ENCODE peak calls at places on chromosomes 5 and 9, in nine cellular contexts. One of them, this sample, is unnamed.

GRCh38 chr5:55234171-55234700 is 828 bp upstream of the CCNO start:
- DNase-seq in glutamatergic neuron: peak; percentile 38
- DNase-seq in heart right ventricle: no peak
- DNase-seq in fibroblast of the aortic adventitia: peak; percentile 37
- DNase-seq in mesothelial cell of epicardium: no peak
- DNase-seq in dorsolateral prefrontal cortex: no peak
- DNase-seq in brain microvascular endothelial cell: peak; percentile 6
- DNase-seq in cardiac fibroblast: no peak
- DNase-seq in kidney: peak; percentile 82
- DNase-seq in this sample: peak; percentile 78

GRCh38 chr5:38468202-38468656 is 88.2 kb downstream of the LIFR start:
- DNase-seq in fibroblast of the aortic adventitia: peak; percentile 91
- DNase-seq in heart right ventricle: no peak
- DNase-seq in dorsolateral prefrontal cortex: no peak
- DNase-seq in glutamatergic neuron: no peak
- DNase-seq in mesothelial cell of epicardium: no peak
- DNase-seq in brain microvascular endothelial cell: peak; percentile 95
- DNase-seq in kidney: no peak
- DNase-seq in cardiac fibroblast: peak; percentile 85
- DNase-seq in this sample: no peak

GRCh38 chr5:1793301-1793740 is 6.3 kb downstream of the MRPL36 start:
- DNase-seq in kidney: no peak
- DNase-seq in heart right ventricle: no peak
- DNase-seq in cardiac fibroblast: peak; percentile 65
- DNase-seq in fibroblast of the aortic adventitia: peak; percentile 43
- DNase-seq in mesothelial cell of epicardium: no peak
- DNase-seq in dorsolateral prefrontal cortex: no peak
- DNase-seq in brain microvascular endothelial cell: peak; percentile 52
- DNase-seq in glutamatergic neuron: no peak
- DNase-seq in this sample: no peak

GRCh38 chr9:306907-307306 is 92.2 kb downstream of the DOCK8 start:
- DNase-seq in cardiac fibroblast: no peak
- DNase-seq in heart right ventricle: no peak
- DNase-seq in dorsolateral prefrontal cortex: no peak
- DNase-seq in brain microvascular endothelial cell: no peak
- DNase-seq in fibroblast of the aortic adventitia: no peak
- DNase-seq in kidney: no peak
- DNase-seq in mesothelial cell of epicardium: no peak
- DNase-seq in glutamatergic neuron: no peak
- DNase-seq in this sample: peak; percentile 43

GRCh38 chr5:116313366-116313765 is 228.5 kb downstream of the COMMD10 start:
- DNase-seq in heart right ventricle: no peak
- DNase-seq in kidney: no peak
- DNase-seq in cardiac fibroblast: no peak
- DNase-seq in glutamatergic neuron: no peak
- DNase-seq in mesothelial cell of epicardium: no peak
- DNase-seq in brain microvascular endothelial cell: no peak
- DNase-seq in fibroblast of the aortic adventitia: no peak
- DNase-seq in dorsolateral prefrontal cortex: no peak
- DNase-seq in this sample: no peak

GRCh38 chr5:82635561-82636288 is 357.6 kb upstream of the RPS23 start:
- DNase-seq in fibroblast of the aortic adventitia: peak; percentile 69
- DNase-seq in kidney: no peak
- DNase-seq in dorsolateral prefrontal cortex: no peak
- DNase-seq in glutamatergic neuron: no peak
- DNase-seq in brain microvascular endothelial cell: peak; percentile 93
- DNase-seq in heart right ventricle: no peak
- DNase-seq in cardiac fibroblast: no peak
- DNase-seq in mesothelial cell of epicardium: no peak
- DNase-seq in this sample: peak; percentile 32

GRCh38 chr5:158388018-158388417 is 529.1 kb upstream of the CLINT1 start:
- DNase-seq in fibroblast of the aortic adventitia: no peak
- DNase-seq in glutamatergic neuron: no peak
- DNase-seq in heart right ventricle: no peak
- DNase-seq in brain microvascular endothelial cell: no peak
- DNase-seq in cardiac fibroblast: no peak
- DNase-seq in mesothelial cell of epicardium: no peak
- DNase-seq in dorsolateral prefrontal cortex: no peak
- DNase-seq in kidney: no peak
- DNase-seq in this sample: no peak

GRCh38 chr5:16690243-16690839 is 73.5 kb upstream of the RETREG1 start:
- DNase-seq in fibroblast of the aortic adventitia: peak; percentile 58
- DNase-seq in dorsolateral prefrontal cortex: no peak
- DNase-seq in brain microvascular endothelial cell: peak; percentile 51
- DNase-seq in glutamatergic neuron: peak; percentile 47
- DNase-seq in kidney: no peak
- DNase-seq in mesothelial cell of epicardium: no peak
- DNase-seq in cardiac fibroblast: peak; percentile 63
- DNase-seq in heart right ventricle: no peak
- DNase-seq in this sample: peak; percentile 38

GRCh38 chr5:28313543-28314334 is 1275.4 kb upstream of the CDH9 start:
- DNase-seq in glutamatergic neuron: no peak
- DNase-seq in cardiac fibroblast: peak; percentile 20
- DNase-seq in mesothelial cell of epicardium: no peak
- DNase-seq in fibroblast of the aortic adventitia: no peak
- DNase-seq in brain microvascular endothelial cell: no peak
- DNase-seq in dorsolateral prefrontal cortex: no peak
- DNase-seq in kidney: no peak
- DNase-seq in heart right ventricle: no peak
- DNase-seq in this sample: no peak

GRCh38 chr5:141914154-141914743 is 9.4 kb upstream of the DELE1 start:
- DNase-seq in glutamatergic neuron: peak; percentile 69
- DNase-seq in dorsolateral prefrontal cortex: peak; percentile 65
- DNase-seq in mesothelial cell of epicardium: no peak
- DNase-seq in heart right ventricle: peak; percentile 45
- DNase-seq in brain microvascular endothelial cell: no peak
- DNase-seq in fibroblast of the aortic adventitia: no peak
- DNase-seq in kidney: peak; percentile 85
- DNase-seq in cardiac fibroblast: peak; percentile 11
- DNase-seq in this sample: peak; percentile 60
- TF ChIP-seq CTCF in glutamatergic neuron: no peak
- TF ChIP-seq CTCF in dorsolateral prefrontal cortex: peak; percentile 72
- TF ChIP-seq CTCF in mesothelial cell of epicardium: no peak
- TF ChIP-seq CTCF in heart right ventricle: peak; percentile 75
- TF ChIP-seq CTCF in brain microvascular endothelial cell: peak; percentile 46
- TF ChIP-seq CTCF in fibroblast of the aortic adventitia: peak; percentile 22
- TF ChIP-seq CTCF in kidney: peak; percentile 19
- TF ChIP-seq CTCF in cardiac fibroblast: peak; percentile 29
- TF ChIP-seq CTCF in this sample: no peak

DNA sequence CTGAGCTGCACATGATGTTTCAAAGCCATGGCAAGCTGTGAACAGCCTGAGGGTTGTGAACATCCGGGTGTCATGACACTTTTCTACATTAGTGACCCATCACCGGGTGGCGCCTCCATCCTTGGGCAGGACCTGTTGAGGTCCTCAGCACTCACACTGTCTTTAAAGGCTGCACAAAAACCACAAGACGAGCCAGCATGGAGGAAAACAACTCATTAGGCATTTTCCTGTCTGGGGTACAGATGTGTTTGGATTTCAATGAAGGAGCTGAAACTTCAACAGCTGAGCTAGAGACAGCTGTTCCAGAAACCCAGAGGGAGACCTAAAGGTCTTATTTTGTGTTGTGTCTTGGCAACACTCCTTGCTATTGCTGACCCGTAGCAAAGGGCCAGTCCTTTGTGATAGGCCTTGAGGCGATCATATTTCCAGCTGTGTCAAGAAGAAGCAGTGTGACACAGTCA is 151.9 kb upstream of the VLDLR start:
- DNase-seq in cardiac fibroblast: peak; percentile 45
- DNase-seq in fibroblast of the aortic adventitia: peak; percentile 51
- DNase-seq in kidney: no peak
- DNase-seq in glutamatergic neuron: peak; percentile 28
- DNase-seq in heart right ventricle: peak; percentile 23
- DNase-seq in brain microvascular endothelial cell: no peak
- DNase-seq in dorsolateral prefrontal cortex: no peak
- DNase-seq in mesothelial cell of epicardium: no peak
- DNase-seq in this sample: peak; percentile 27
- TF ChIP-seq CTCF in cardiac fibroblast: no peak
- TF ChIP-seq CTCF in fibroblast of the aortic adventitia: peak; percentile 13
- TF ChIP-seq CTCF in kidney: no peak
- TF ChIP-seq CTCF in glutamatergic neuron: no peak
- TF ChIP-seq CTCF in heart right ventricle: peak; percentile 26
- TF ChIP-seq CTCF in brain microvascular endothelial cell: peak; percentile 28
- TF ChIP-seq CTCF in dorsolateral prefrontal cortex: no peak
- TF ChIP-seq CTCF in mesothelial cell of epicardium: no peak
- TF ChIP-seq CTCF in this sample: no peak

GRCh38 chr5:117809251-117809650 is 1179.1 kb downstream of the DTWD2 start:
- DNase-seq in cardiac fibroblast: no peak
- DNase-seq in kidney: no peak
- DNase-seq in brain microvascular endothelial cell: no peak
- DNase-seq in glutamatergic neuron: no peak
- DNase-seq in dorsolateral prefrontal cortex: no peak
- DNase-seq in fibroblast of the aortic adventitia: no peak
- DNase-seq in heart right ventricle: no peak
- DNase-seq in mesothelial cell of epicardium: no peak
- DNase-seq in this sample: no peak
- TF ChIP-seq CTCF in cardiac fibroblast: no peak
- TF ChIP-seq CTCF in kidney: no peak
- TF ChIP-seq CTCF in brain microvascular endothelial cell: no peak
- TF ChIP-seq CTCF in glutamatergic neuron: no peak
- TF ChIP-seq CTCF in dorsolateral prefrontal cortex: no peak
- TF ChIP-seq CTCF in fibroblast of the aortic adventitia: no peak
- TF ChIP-seq CTCF in heart right ventricle: no peak
- TF ChIP-seq CTCF in mesothelial cell of epicardium: no peak
- TF ChIP-seq CTCF in this sample: no peak

DNA sequence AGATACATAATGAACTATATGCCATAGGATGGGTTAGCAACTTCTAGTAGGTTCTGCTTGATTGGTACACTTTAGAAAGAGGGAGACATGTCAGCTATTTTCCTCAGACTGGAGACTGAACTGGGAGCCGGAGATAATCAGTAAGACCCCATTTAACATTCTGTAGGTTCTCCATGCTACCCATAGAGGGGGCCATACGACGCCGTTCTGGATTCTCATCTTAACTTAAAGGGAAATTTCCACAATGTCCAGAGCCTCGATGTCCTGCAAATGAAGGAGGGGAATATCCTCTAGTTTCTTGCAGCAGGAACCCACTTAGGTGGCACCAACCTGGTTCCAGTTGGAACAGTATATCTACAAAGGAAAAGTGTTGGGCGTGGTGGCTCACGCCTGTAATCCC is 22.3 kb upstream of the NPM1 start:
- DNase-seq in fibroblast of the aortic adventitia: peak; percentile 5
- DNase-seq in cardiac fibroblast: peak; percentile 13
- DNase-seq in kidney: no peak
- DNase-seq in heart right ventricle: no peak
- DNase-seq in mesothelial cell of epicardium: no peak
- DNase-seq in dorsolateral prefrontal cortex: no peak
- DNase-seq in brain microvascular endothelial cell: peak; percentile 18
- DNase-seq in glutamatergic neuron: peak; percentile 21
- DNase-seq in this sample: no peak
- TF ChIP-seq CTCF in fibroblast of the aortic adventitia: peak; percentile 31
- TF ChIP-seq CTCF in cardiac fibroblast: peak; percentile 45
- TF ChIP-seq CTCF in kidney: no peak
- TF ChIP-seq CTCF in heart right ventricle: peak; percentile 31
- TF ChIP-seq CTCF in mesothelial cell of epicardium: no peak
- TF ChIP-seq CTCF in dorsolateral prefrontal cortex: no peak
- TF ChIP-seq CTCF in brain microvascular endothelial cell: peak; percentile 71
- TF ChIP-seq CTCF in glutamatergic neuron: peak; percentile 35
- TF ChIP-seq CTCF in this sample: no peak

GRCh38 chr5:164475339-164475977 is 970.0 kb downstream of the MAT2B start:
- DNase-seq in heart right ventricle: no peak
- DNase-seq in mesothelial cell of epicardium: no peak
- DNase-seq in brain microvascular endothelial cell: no peak
- DNase-seq in glutamatergic neuron: no peak
- DNase-seq in cardiac fibroblast: peak; percentile 70
- DNase-seq in kidney: no peak
- DNase-seq in fibroblast of the aortic adventitia: peak; percentile 78
- DNase-seq in dorsolateral prefrontal cortex: no peak
- DNase-seq in this sample: no peak
- TF ChIP-seq CTCF in heart right ventricle: peak; percentile 60
- TF ChIP-seq CTCF in mesothelial cell of epicardium: no peak
- TF ChIP-seq CTCF in brain microvascular endothelial cell: peak; percentile 59
- TF ChIP-seq CTCF in glutamatergic neuron: no peak
- TF ChIP-seq CTCF in cardiac fibroblast: peak; percentile 78
- TF ChIP-seq CTCF in kidney: peak; percentile 59
- TF ChIP-seq CTCF in fibroblast of the aortic adventitia: peak; percentile 73
- TF ChIP-seq CTCF in dorsolateral prefrontal cortex: peak; percentile 33
- TF ChIP-seq CTCF in this sample: peak; percentile 20

GRCh38 chr9:18245911-18246310 is 228.0 kb upstream of the ADAMTSL1 start:
- DNase-seq in kidney: no peak
- DNase-seq in mesothelial cell of epicardium: no peak
- DNase-seq in cardiac fibroblast: no peak
- DNase-seq in glutamatergic neuron: no peak
- DNase-seq in heart right ventricle: no peak
- DNase-seq in fibroblast of the aortic adventitia: no peak
- DNase-seq in brain microvascular endothelial cell: no peak
- DNase-seq in dorsolateral prefrontal cortex: no peak
- DNase-seq in this sample: no peak
- TF ChIP-seq CTCF in kidney: no peak
- TF ChIP-seq CTCF in mesothelial cell of epicardium: peak; percentile 47
- TF ChIP-seq CTCF in cardiac fibroblast: no peak
- TF ChIP-seq CTCF in glutamatergic neuron: no peak
- TF ChIP-seq CTCF in heart right ventricle: no peak
- TF ChIP-seq CTCF in fibroblast of the aortic adventitia: peak; percentile 8
- TF ChIP-seq CTCF in brain microvascular endothelial cell: peak; percentile 56
- TF ChIP-seq CTCF in dorsolateral prefrontal cortex: no peak
- TF ChIP-seq CTCF in this sample: no peak

GRCh38 chr9:98905015-98905414 is 38.7 kb upstream of the COL15A1 start:
- DNase-seq in kidney: no peak
- DNase-seq in mesothelial cell of epicardium: no peak
- DNase-seq in dorsolateral prefrontal cortex: no peak
- DNase-seq in glutamatergic neuron: no peak
- DNase-seq in cardiac fibroblast: no peak
- DNase-seq in brain microvascular endothelial cell: no peak
- DNase-seq in heart right ventricle: no peak
- DNase-seq in fibroblast of the aortic adventitia: no peak
- DNase-seq in this sample: no peak
- TF ChIP-seq CTCF in kidney: no peak
- TF ChIP-seq CTCF in mesothelial cell of epicardium: no peak
- TF ChIP-seq CTCF in dorsolateral prefrontal cortex: no peak
- TF ChIP-seq CTCF in glutamatergic neuron: no peak
- TF ChIP-seq CTCF in cardiac fibroblast: no peak
- TF ChIP-seq CTCF in brain microvascular endothelial cell: no peak
- TF ChIP-seq CTCF in heart right ventricle: no peak
- TF ChIP-seq CTCF in fibroblast of the aortic adventitia: no peak
- TF ChIP-seq CTCF in this sample: no peak

This sample was measured in colonic mucosa.